ENCODE peak calls at places on chromosomes 13 and 19, in four cellular contexts. Y is ascending aorta; B is stimulated activated naive CD8-positive, alpha-beta T cell treated with anti-CD3 and anti-CD28 coated beads, Interleukin-15, Interleukin-2, amounts not matched to agents 100 U/mL and 50 U/mL, for 24 hours; A is NCI-H226. F is an unnamed sample.

GRCh38 chr13:60397693-60398437 is 845 bp downstream of the TDRD3 start:
- DNase-seq in A (peak), Y (no peak), B (peak), F (peak)

GRCh38 chr19:13241321-13242104 is 91.3 kb downstream of the IER2 start:
- DNase-seq in A (no peak), Y (no peak), B (peak), F (no peak)

GRCh38 chr13:42355118-42355840 is 83.3 kb downstream of the AKAP11 start:
- DNase-seq in A (no peak), B (peak), Y (no peak), F (peak)

GRCh38 chr19:11196406-11197287 is 698 bp downstream of the KANK2 start:
- DNase-seq in B (no peak), Y (no peak), A (peak), F (peak)

GRCh38 chr13:110245421-110245899 is 61.5 kb downstream of the COL4A1 start:
- DNase-seq in Y (no peak), B (no peak), A (peak), F (no peak)

GRCh38 chr13:107493271-107493670 is 722.1 kb downstream of the LIG4 start:
- DNase-seq in A (no peak), B (no peak), Y (no peak), F (no peak)

GRCh38 chr19:43504426-43505185 is at the start of gene PHLDB3:
- DNase-seq in B (peak), Y (no peak), A (peak), F (no peak)

GRCh38 chr19:57935731-57936130 is 529 bp upstream of the ZNF418 start:
- DNase-seq in A (no peak), B (no peak), Y (no peak), F (no peak)

GRCh38 chr19:55563261-55563690 is 17.4 kb downstream of the ZNF579 start:
- DNase-seq in A (peak), B (no peak), Y (no peak), F (no peak)

GRCh38 chr13:75264611-75265010 is 217.4 kb downstream of the TBC1D4 start:
- DNase-seq in A (no peak), Y (no peak), B (no peak), F (no peak)

GRCh38 chr13:35672611-35673010 is 196.1 kb upstream of the MAB21L1 start:
- DNase-seq in A (no peak), B (no peak), Y (no peak), F (no peak)

GRCh38 chr13:44017756-44018309 is 138.1 kb downstream of the LACC1 start:
- DNase-seq in Y (no peak), A (no peak), B (no peak), F (no peak)

GRCh38 chr19:35043906-35044305 is 2.4 kb downstream of the HPN start:
- DNase-seq in A (no peak), B (no peak), Y (no peak), F (no peak)

GRCh38 chr19:50314724-50315700 is 14.2 kb downstream of the KCNC3 start:
- DNase-seq in Y (no peak), A (no peak), B (no peak), F (no peak)

GRCh38 chr19:2394054-2394668 is 33.2 kb downstream of the TIMM13 start:
- DNase-seq in Y (no peak), A (no peak), B (no peak), F (peak)

GRCh38 chr13:36105726-36106125 is 25.5 kb downstream of the DCLK1 start:
- DNase-seq in Y (no peak), A (no peak), B (no peak), F (no peak)